ENCODE peak calls at places on chromosome 13, in eight cellular contexts. One of them, this sample, is unnamed.
A peak's percentile ranks its signal among the peaks of the same experiment; 100 is the strongest.

GRCh38 chr13:87498681-87499080 is 172.5 kb upstream of the SLITRK5 start:
- DNase-seq in fibroblast of pulmonary artery: peak; percentile 1
- DNase-seq in heart left ventricle: no peak
- DNase-seq in cardiac fibroblast: no peak
- DNase-seq in AG04449: no peak
- DNase-seq in cardiac muscle cell: peak; percentile 70
- DNase-seq in ascending aorta: no peak
- DNase-seq in kidney epithelial cell: no peak
- DNase-seq in this sample: no peak

GRCh38 chr13:91017031-91017668 is 330.3 kb upstream of the MIR17HG start:
- DNase-seq in kidney epithelial cell: no peak
- DNase-seq in cardiac fibroblast: peak; percentile 57
- DNase-seq in heart left ventricle: no peak
- DNase-seq in cardiac muscle cell: peak; percentile 50
- DNase-seq in fibroblast of pulmonary artery: peak; percentile 45
- DNase-seq in AG04449: no peak
- DNase-seq in ascending aorta: no peak
- DNase-seq in this sample: peak; percentile 0

GRCh38 chr13:101425623-101426022 is 9.3 kb upstream of the NALCN start:
- DNase-seq in AG04449: no peak
- DNase-seq in cardiac muscle cell: no peak
- DNase-seq in cardiac fibroblast: no peak
- DNase-seq in ascending aorta: no peak
- DNase-seq in kidney epithelial cell: no peak
- DNase-seq in fibroblast of pulmonary artery: no peak
- DNase-seq in heart left ventricle: no peak
- DNase-seq in this sample: no peak

GRCh38 chr13:30313307-30313706 is 6.0 kb upstream of the KATNAL1 start:
- DNase-seq in kidney epithelial cell: no peak
- DNase-seq in fibroblast of pulmonary artery: no peak
- DNase-seq in cardiac fibroblast: no peak
- DNase-seq in cardiac muscle cell: no peak
- DNase-seq in ascending aorta: no peak
- DNase-seq in heart left ventricle: no peak
- DNase-seq in AG04449: no peak
- DNase-seq in this sample: no peak

GRCh38 chr13:65401315-65401714 is 1828.8 kb downstream of the PCDH9 start:
- DNase-seq in cardiac muscle cell: no peak
- DNase-seq in fibroblast of pulmonary artery: no peak
- DNase-seq in cardiac fibroblast: no peak
- DNase-seq in ascending aorta: no peak
- DNase-seq in kidney epithelial cell: no peak
- DNase-seq in AG04449: no peak
- DNase-seq in heart left ventricle: no peak
- DNase-seq in this sample: no peak

GRCh38 chr13:72462726-72463125 is 264.7 kb downstream of the MZT1 start:
- DNase-seq in fibroblast of pulmonary artery: no peak
- DNase-seq in AG04449: no peak
- DNase-seq in cardiac fibroblast: no peak
- DNase-seq in kidney epithelial cell: no peak
- DNase-seq in heart left ventricle: no peak
- DNase-seq in cardiac muscle cell: no peak
- DNase-seq in ascending aorta: no peak
- DNase-seq in this sample: no peak

GRCh38 chr13:30341815-30342570 is 34.6 kb upstream of the KATNAL1 start:
- DNase-seq in cardiac fibroblast: peak; percentile 90
- DNase-seq in kidney epithelial cell: peak; percentile 37
- DNase-seq in heart left ventricle: peak; percentile 92
- DNase-seq in AG04449: peak; percentile 72
- DNase-seq in fibroblast of pulmonary artery: peak; percentile 86
- DNase-seq in ascending aorta: peak; percentile 45
- DNase-seq in cardiac muscle cell: peak; percentile 28
- DNase-seq in this sample: peak; percentile 71

GRCh38 chr13:32905864-32906180 is 110.4 kb upstream of the KL start:
- DNase-seq in cardiac fibroblast: peak; percentile 62
- DNase-seq in heart left ventricle: peak; percentile 48
- DNase-seq in AG04449: no peak
- DNase-seq in fibroblast of pulmonary artery: peak; percentile 36
- DNase-seq in kidney epithelial cell: no peak
- DNase-seq in cardiac muscle cell: no peak
- DNase-seq in ascending aorta: no peak
- DNase-seq in this sample: no peak

GRCh38 chr13:111064661-111065060 is 50.4 kb upstream of the ARHGEF7 start:
- DNase-seq in ascending aorta: no peak
- DNase-seq in cardiac fibroblast: no peak
- DNase-seq in fibroblast of pulmonary artery: no peak
- DNase-seq in kidney epithelial cell: no peak
- DNase-seq in heart left ventricle: no peak
- DNase-seq in cardiac muscle cell: no peak
- DNase-seq in AG04449: no peak
- DNase-seq in this sample: no peak

GRCh38 chr13:19150712-19151228 is 30.9 kb downstream of the TUBA3C start:
- DNase-seq in fibroblast of pulmonary artery: no peak
- DNase-seq in kidney epithelial cell: no peak
- DNase-seq in cardiac muscle cell: no peak
- DNase-seq in heart left ventricle: peak; percentile 35
- DNase-seq in cardiac fibroblast: no peak
- DNase-seq in AG04449: no peak
- DNase-seq in ascending aorta: no peak
- DNase-seq in this sample: no peak

GRCh38 chr13:101700598-101700997 is 248.1 kb downstream of the ITGBL1 start:
- DNase-seq in cardiac muscle cell: no peak
- DNase-seq in heart left ventricle: no peak
- DNase-seq in cardiac fibroblast: peak; percentile 48
- DNase-seq in AG04449: no peak
- DNase-seq in kidney epithelial cell: no peak
- DNase-seq in fibroblast of pulmonary artery: peak; percentile 52
- DNase-seq in ascending aorta: no peak
- DNase-seq in this sample: no peak

GRCh38 chr13:75760182-75760981 is 124.3 kb downstream of the LMO7 start:
- DNase-seq in ascending aorta: no peak
- DNase-seq in cardiac muscle cell: peak; percentile 40
- DNase-seq in cardiac fibroblast: peak; percentile 14
- DNase-seq in AG04449: no peak
- DNase-seq in kidney epithelial cell: no peak
- DNase-seq in fibroblast of pulmonary artery: no peak
- DNase-seq in heart left ventricle: peak; percentile 37
- DNase-seq in this sample: no peak
- H3K4me3 ChIP-seq in ascending aorta: peak overlapping the region; percentile 47
- H3K4me3 ChIP-seq in cardiac muscle cell: peak overlapping the region; percentile 12
- H3K4me3 ChIP-seq in cardiac fibroblast: no peak overlapping the region
- H3K4me3 ChIP-seq in AG04449: no peak overlapping the region
- H3K4me3 ChIP-seq in kidney epithelial cell: peak overlapping the region; percentile 16
- H3K4me3 ChIP-seq in fibroblast of pulmonary artery: no peak overlapping the region
- H3K4me3 ChIP-seq in heart left ventricle: peak overlapping the region; percentile 57
- H3K4me3 ChIP-seq in this sample: no peak overlapping the region

GRCh38 chr13:112248406-112248760 is 127.8 kb upstream of the SPACA7 start:
- DNase-seq in cardiac fibroblast: no peak
- DNase-seq in kidney epithelial cell: no peak
- DNase-seq in fibroblast of pulmonary artery: no peak
- DNase-seq in heart left ventricle: no peak
- DNase-seq in ascending aorta: no peak
- DNase-seq in AG04449: no peak
- DNase-seq in cardiac muscle cell: no peak
- DNase-seq in this sample: no peak
- H3K4me3 ChIP-seq in cardiac fibroblast: no peak overlapping the region
- H3K4me3 ChIP-seq in kidney epithelial cell: no peak overlapping the region
- H3K4me3 ChIP-seq in fibroblast of pulmonary artery: no peak overlapping the region
- H3K4me3 ChIP-seq in heart left ventricle: no peak overlapping the region
- H3K4me3 ChIP-seq in ascending aorta: no peak overlapping the region
- H3K4me3 ChIP-seq in AG04449: no peak overlapping the region
- H3K4me3 ChIP-seq in cardiac muscle cell: no peak overlapping the region
- H3K4me3 ChIP-seq in this sample: no peak overlapping the region

GRCh38 chr13:79781829-79782540 is 301.0 kb downstream of the NDFIP2 start:
- DNase-seq in AG04449: no peak
- DNase-seq in fibroblast of pulmonary artery: no peak
- DNase-seq in ascending aorta: no peak
- DNase-seq in cardiac muscle cell: no peak
- DNase-seq in cardiac fibroblast: no peak
- DNase-seq in heart left ventricle: no peak
- DNase-seq in kidney epithelial cell: no peak
- DNase-seq in this sample: no peak

GRCh38 chr13:79779061-79779460 is 298.1 kb downstream of the NDFIP2 start:
- DNase-seq in kidney epithelial cell: no peak
- DNase-seq in cardiac fibroblast: no peak
- DNase-seq in ascending aorta: no peak
- DNase-seq in fibroblast of pulmonary artery: no peak
- DNase-seq in AG04449: no peak
- DNase-seq in heart left ventricle: no peak
- DNase-seq in cardiac muscle cell: no peak
- DNase-seq in this sample: no peak

GRCh38 chr13:79780240-79780639 is 299.3 kb downstream of the NDFIP2 start:
- DNase-seq in heart left ventricle: no peak
- DNase-seq in fibroblast of pulmonary artery: peak; percentile 16
- DNase-seq in kidney epithelial cell: no peak
- DNase-seq in cardiac fibroblast: peak; percentile 32
- DNase-seq in AG04449: no peak
- DNase-seq in ascending aorta: no peak
- DNase-seq in cardiac muscle cell: no peak
- DNase-seq in this sample: no peak

GRCh38 chr13:79777504-79777903 is 296.5 kb downstream of the NDFIP2 start:
- DNase-seq in AG04449: no peak
- DNase-seq in heart left ventricle: no peak
- DNase-seq in cardiac muscle cell: no peak
- DNase-seq in ascending aorta: no peak
- DNase-seq in fibroblast of pulmonary artery: no peak
- DNase-seq in kidney epithelial cell: no peak
- DNase-seq in cardiac fibroblast: no peak
- DNase-seq in this sample: no peak

DNA sequence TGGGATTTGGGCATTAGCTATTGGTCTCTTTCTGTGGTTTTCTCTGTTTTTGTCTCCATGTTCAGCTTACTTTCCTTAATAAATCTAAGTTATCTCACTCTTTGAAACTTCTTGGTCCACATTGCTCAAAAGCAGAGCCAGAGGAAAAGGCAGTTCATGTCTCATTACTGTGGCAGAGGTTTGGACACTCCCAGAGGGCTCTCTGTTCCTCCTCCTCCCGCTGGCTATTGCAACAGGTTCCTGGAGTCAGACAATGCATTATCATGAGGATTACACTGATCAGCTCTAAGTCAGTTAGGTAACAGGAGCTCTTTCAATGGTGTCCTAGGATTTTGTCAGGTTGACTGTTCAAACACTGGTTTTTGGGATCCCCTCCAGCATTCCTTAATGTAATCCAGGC is 298.8 kb downstream of the NDFIP2 start:
- DNase-seq in heart left ventricle: peak; percentile 34
- DNase-seq in cardiac fibroblast: peak; percentile 65
- DNase-seq in kidney epithelial cell: no peak
- DNase-seq in cardiac muscle cell: no peak
- DNase-seq in ascending aorta: no peak
- DNase-seq in fibroblast of pulmonary artery: peak; percentile 75
- DNase-seq in AG04449: no peak
- DNase-seq in this sample: no peak
- H3K4me3 ChIP-seq in heart left ventricle: no peak overlapping the region
- H3K4me3 ChIP-seq in cardiac fibroblast: peak overlapping the region; percentile 8
- H3K4me3 ChIP-seq in kidney epithelial cell: no peak overlapping the region
- H3K4me3 ChIP-seq in cardiac muscle cell: no peak overlapping the region
- H3K4me3 ChIP-seq in ascending aorta: no peak overlapping the region
- H3K4me3 ChIP-seq in fibroblast of pulmonary artery: no peak overlapping the region
- H3K4me3 ChIP-seq in AG04449: no peak overlapping the region
- H3K4me3 ChIP-seq in this sample: no peak overlapping the region

GRCh38 chr13:97226013-97226412 is 3.9 kb downstream of the MBNL2 start:
- DNase-seq in kidney epithelial cell: no peak
- DNase-seq in cardiac fibroblast: no peak
- DNase-seq in cardiac muscle cell: no peak
- DNase-seq in heart left ventricle: no peak
- DNase-seq in AG04449: no peak
- DNase-seq in fibroblast of pulmonary artery: no peak
- DNase-seq in ascending aorta: no peak
- DNase-seq in this sample: no peak
- H3K4me3 ChIP-seq in kidney epithelial cell: no peak overlapping the region
- H3K4me3 ChIP-seq in cardiac fibroblast: peak overlapping the region; percentile 74
- H3K4me3 ChIP-seq in cardiac muscle cell: no peak overlapping the region
- H3K4me3 ChIP-seq in heart left ventricle: peak overlapping the region; percentile 81
- H3K4me3 ChIP-seq in AG04449: peak overlapping the region; percentile 35
- H3K4me3 ChIP-seq in fibroblast of pulmonary artery: peak overlapping the region; percentile 65
- H3K4me3 ChIP-seq in ascending aorta: peak overlapping the region; percentile 72
- H3K4me3 ChIP-seq in this sample: peak overlapping the region; percentile 65

GRCh38 chr13:45122941-45123340 is 2.6 kb downstream of the GTF2F2 start:
- DNase-seq in heart left ventricle: no peak
- DNase-seq in cardiac fibroblast: no peak
- DNase-seq in fibroblast of pulmonary artery: no peak
- DNase-seq in AG04449: no peak
- DNase-seq in ascending aorta: no peak
- DNase-seq in kidney epithelial cell: no peak
- DNase-seq in cardiac muscle cell: no peak
- DNase-seq in this sample: no peak
- H3K4me3 ChIP-seq in heart left ventricle: no peak overlapping the region
- H3K4me3 ChIP-seq in cardiac fibroblast: no peak overlapping the region
- H3K4me3 ChIP-seq in fibroblast of pulmonary artery: no peak overlapping the region
- H3K4me3 ChIP-seq in AG04449: no peak overlapping the region
- H3K4me3 ChIP-seq in ascending aorta: no peak overlapping the region
- H3K4me3 ChIP-seq in kidney epithelial cell: no peak overlapping the region
- H3K4me3 ChIP-seq in cardiac muscle cell: no peak overlapping the region
- H3K4me3 ChIP-seq in this sample: no peak overlapping the region

GRCh38 chr13:27920677-27921420 is 1.0 kb downstream of the PDX1 start:
- DNase-seq in heart left ventricle: no peak
- DNase-seq in kidney epithelial cell: no peak
- DNase-seq in AG04449: no peak
- DNase-seq in cardiac fibroblast: peak; percentile 26
- DNase-seq in fibroblast of pulmonary artery: peak; percentile 13
- DNase-seq in cardiac muscle cell: peak; percentile 33
- DNase-seq in ascending aorta: no peak
- DNase-seq in this sample: no peak
- H3K4me3 ChIP-seq in heart left ventricle: peak overlapping the region; percentile 48
- H3K4me3 ChIP-seq in kidney epithelial cell: no peak overlapping the region
- H3K4me3 ChIP-seq in AG04449: peak overlapping the region; percentile 32
- H3K4me3 ChIP-seq in cardiac fibroblast: no peak overlapping the region
- H3K4me3 ChIP-seq in fibroblast of pulmonary artery: peak overlapping the region; percentile 33
- H3K4me3 ChIP-seq in cardiac muscle cell: peak overlapping the region; percentile 34
- H3K4me3 ChIP-seq in ascending aorta: peak overlapping the region; percentile 29
- H3K4me3 ChIP-seq in this sample: peak overlapping the region; percentile 7

GRCh38 chr13:106349080-106349841 is 186.2 kb downstream of the EFNB2 start:
- DNase-seq in cardiac muscle cell: peak; percentile 47
- DNase-seq in fibroblast of pulmonary artery: no peak
- DNase-seq in kidney epithelial cell: peak; percentile 81
- DNase-seq in heart left ventricle: no peak
- DNase-seq in AG04449: no peak
- DNase-seq in cardiac fibroblast: no peak
- DNase-seq in ascending aorta: no peak
- DNase-seq in this sample: no peak
- H3K4me3 ChIP-seq in cardiac muscle cell: peak overlapping the region; percentile 28
- H3K4me3 ChIP-seq in fibroblast of pulmonary artery: peak overlapping the region; percentile 40
- H3K4me3 ChIP-seq in kidney epithelial cell: peak overlapping the region; percentile 33
- H3K4me3 ChIP-seq in heart left ventricle: peak overlapping the region; percentile 30
- H3K4me3 ChIP-seq in AG04449: peak overlapping the region; percentile 43
- H3K4me3 ChIP-seq in cardiac fibroblast: peak overlapping the region; percentile 3
- H3K4me3 ChIP-seq in ascending aorta: peak overlapping the region; percentile 27
- H3K4me3 ChIP-seq in this sample: peak overlapping the region; percentile 24

This sample was measured in HFF-Myc.